ENCODE peak calls at places on chromosomes 16 and 17, in five cellular contexts. L, Y, X, E and K are unnamed samples.

GRCh38 chr17:81329927-81330883 is 35.1 kb upstream of the SLC38A10 start:
- DNase-seq in L (no peak), Y (no peak), X (peak), E (no peak), K (peak)

GRCh38 chr17:8949061-8949622 is 16.4 kb downstream of the PIK3R5 start:
- DNase-seq in L (no peak), Y (no peak), X (no peak), E (no peak), K (no peak)

GRCh38 chr17:51857052-51857593 is 301.4 kb downstream of the CA10 start:
- DNase-seq in L (no peak), Y (no peak), X (no peak), E (no peak), K (no peak)

GRCh38 chr17:36545093-36545464 is 360 bp downstream of the GGNBP2 start:
- DNase-seq in L (no peak), Y (no peak), X (peak), E (no peak), K (no peak)

GRCh38 chr16:68689921-68690320 is 44.8 kb downstream of the CDH3 start:
- DNase-seq in L (no peak), Y (no peak), X (no peak), E (no peak), K (no peak)

GRCh38 chr17:60351012-60351695 is 40.8 kb downstream of the USP32 start:
- DNase-seq in L (no peak), Y (no peak), X (no peak), E (no peak), K (no peak)

GRCh38 chr16:85259831-85260165 is 147.5 kb upstream of the CIBAR2 start:
- DNase-seq in L (no peak), Y (no peak), X (peak), E (no peak), K (peak)

GRCh38 chr17:43547659-43548256 is 1.6 kb upstream of the ETV4 start:
- DNase-seq in L (no peak), Y (no peak), X (no peak), E (no peak), K (no peak)

GRCh38 chr17:11969565-11969964 is 27.7 kb downstream of the ZNF18 start:
- DNase-seq in L (no peak), Y (no peak), X (no peak), E (no peak), K (no peak)

GRCh38 chr16:228917-229730 is at the start of gene LUC7L:
- DNase-seq in L (peak), Y (peak), X (peak), E (peak), K (peak)

GRCh38 chr16:83793179-83793578 is 14.6 kb upstream of the HSBP1 start:
- DNase-seq in L (no peak), Y (no peak), X (no peak), E (no peak), K (no peak)

GRCh38 chr16:87603684-87604571 is 1.6 kb downstream of the JPH3 start:
- DNase-seq in L (no peak), Y (no peak), X (peak), E (no peak), K (no peak)

GRCh38 chr16:25771812-25772568 is 80.2 kb downstream of the HS3ST4 start:
- DNase-seq in L (no peak), Y (no peak), X (no peak), E (no peak), K (no peak)

GRCh38 chr16:80691111-80691761 is 113.2 kb downstream of the CDYL2 start:
- DNase-seq in L (no peak), Y (no peak), X (no peak), E (no peak), K (no peak)

GRCh38 chr17:32583053-32583452 is 96.3 kb downstream of the CDK5R1 start:
- DNase-seq in L (no peak), Y (no peak), X (no peak), E (no peak), K (no peak)

GRCh38 chr16:85514601-85515318 is 98.4 kb upstream of the GSE1 start:
- DNase-seq in L (peak), Y (peak), X (no peak), E (no peak), K (no peak)

GRCh38 chr17:64024781-64025731 is 4.6 kb upstream of the ICAM2 start:
- DNase-seq in L (no peak), Y (no peak), X (no peak), E (no peak), K (no peak)

GRCh38 chr16:67773569-67774456 is 32.5 kb downstream of the RANBP10 start:
- DNase-seq in L (no peak), Y (no peak), X (no peak), E (no peak), K (no peak)

GRCh38 chr16:59046335-59046734 is 312.2 kb upstream of the GOT2 start:
- DNase-seq in L (no peak), Y (no peak), X (no peak), E (no peak), K (no peak)

GRCh38 chr17:60102632-60103047 is 23.9 kb upstream of the HEATR6 start:
- DNase-seq in L (peak), Y (no peak), X (no peak), E (peak), K (no peak)

GRCh38 chr17:30586818-30587595 is 109.8 kb downstream of the GOSR1 start:
- DNase-seq in L (peak), Y (no peak), X (no peak), E (no peak), K (no peak)

GRCh38 chr16:60674241-60674640 is 1362.0 kb downstream of the CDH8 start:
- DNase-seq in L (no peak), Y (no peak), X (no peak), E (no peak), K (no peak)

GRCh38 chr16:27195941-27196595 is 7.3 kb upstream of the KDM8 start:
- DNase-seq in L (no peak), Y (no peak), X (no peak), E (no peak), K (no peak)

GRCh38 chr17:64938290-64938689 is 19.0 kb upstream of the LRRC37A3 start:
- DNase-seq in L (no peak), Y (no peak), X (no peak), E (no peak), K (no peak)

GRCh38 chr16:10325783-10326543 is 59.9 kb upstream of the ATF7IP2 start:
- DNase-seq in L (no peak), Y (no peak), X (no peak), E (no peak), K (no peak)

GRCh38 chr17:76421054-76421427 is 31.9 kb downstream of the UBE2O start:
- DNase-seq in L (peak), Y (no peak), X (no peak), E (no peak), K (no peak)

GRCh38 chr16:87017388-87018012 is 299.7 kb downstream of the C16orf95 start:
- DNase-seq in L (peak), Y (no peak), X (no peak), E (no peak), K (no peak)

GRCh38 chr17:16930571-16931317 is 41.2 kb downstream of the TNFRSF13B start:
- DNase-seq in L (no peak), Y (no peak), X (no peak), E (no peak), K (no peak)